ENCODE peak calls at places on chromosomes 7 and 10, in four cellular contexts. L, Y, D and Z are unnamed samples.

GRCh38 chr7:6489612-6490011 is 41.9 kb upstream of the DAGLB start:
- DNase-seq in Y (no peak), L (no peak), D (no peak), Z (peak)

GRCh38 chr7:154177584-154177983 is 125.4 kb downstream of the DPP6 start:
- DNase-seq in Y (no peak), D (no peak), L (no peak), Z (no peak)

GRCh38 chr7:83693281-83693680 is 44.3 kb upstream of the SEMA3E start:
- DNase-seq in Y (no peak), L (no peak), D (no peak), Z (no peak)

GRCh38 chr10:58511765-58512469 is 755 bp upstream of the BICC1 start:
- DNase-seq in Y (peak), D (no peak), L (peak), Z (no peak)

GRCh38 chr7:78099715-78100477 is 301.3 kb downstream of the PHTF2 start:
- DNase-seq in Y (no peak), D (no peak), L (no peak), Z (no peak)

GRCh38 chr7:66047426-66047825 is 28.2 kb upstream of the ASL start:
- DNase-seq in D (no peak), L (no peak), Y (no peak), Z (no peak)

GRCh38 chr10:69901623-69902505 is 100.2 kb downstream of the COL13A1 start:
- DNase-seq in L (peak), Y (peak), D (peak), Z (peak)

GRCh38 chr7:151472644-151473380 is 32.9 kb upstream of the CRYGN start:
- DNase-seq in L (no peak), D (no peak), Y (no peak), Z (no peak)

GRCh38 chr10:86652361-86653202 is 1.8 kb upstream of the OPN4 start:
- DNase-seq in Y (no peak), D (no peak), L (no peak), Z (no peak)

GRCh38 chr7:98217623-98218582 is 6.7 kb downstream of the BHLHA15 start:
- DNase-seq in D (no peak), Y (no peak), L (no peak), Z (peak)

GRCh38 chr10:129951251-129951808 is 12.7 kb downstream of the EBF3 start:
- DNase-seq in D (no peak), L (no peak), Y (peak), Z (no peak)

GRCh38 chr7:30200591-30200990 is 65.8 kb downstream of the MTURN start:
- DNase-seq in L (no peak), Y (no peak), D (no peak), Z (no peak)

GRCh38 chr10:123854003-123854402 is 37.6 kb downstream of the CPXM2 start:
- DNase-seq in Y (no peak), D (no peak), L (no peak), Z (no peak)

GRCh38 chr10:5504146-5505072 is 5.0 kb upstream of the CALML5 start:
- DNase-seq in L (no peak), Y (no peak), D (no peak), Z (no peak)

GRCh38 chr10:106513328-106513727 is 651.2 kb downstream of the SORCS1 start:
- DNase-seq in L (no peak), D (no peak), Y (no peak), Z (no peak)

GRCh38 chr10:44280615-44281014 is 104.3 kb downstream of the CXCL12 start:
- DNase-seq in D (no peak), Y (no peak), L (no peak), Z (no peak)

GRCh38 chr10:29830526-29831512 is 196.0 kb upstream of the SVIL start:
- DNase-seq in L (no peak), D (no peak), Y (no peak), Z (no peak)

GRCh38 chr7:44279731-44280505 is 45.5 kb downstream of the CAMK2B start:
- DNase-seq in D (no peak), L (peak), Y (peak), Z (no peak)

GRCh38 chr10:30282226-30282625 is 66.9 kb downstream of the MTPAP start:
- DNase-seq in D (no peak), L (no peak), Y (no peak), Z (no peak)

GRCh38 chr10:14184841-14185500 is 145.8 kb downstream of the FRMD4A start:
- DNase-seq in Y (no peak), L (no peak), D (peak), Z (no peak)

GRCh38 chr10:88642991-88643390 is 21.3 kb upstream of the LIPF start:
- DNase-seq in L (no peak), Y (no peak), D (no peak), Z (peak)

GRCh38 chr7:112584290-112584689 is 103.5 kb downstream of the LSMEM1 start:
- DNase-seq in D (no peak), Y (no peak), L (no peak), Z (no peak)

GRCh38 chr7:4513450-4513849 is 168.6 kb upstream of the FOXK1 start:
- DNase-seq in D (no peak), L (no peak), Y (no peak), Z (no peak)

GRCh38 chr7:93566876-93567275 is 7.6 kb downstream of the CALCR start:
- DNase-seq in L (no peak), Y (no peak), D (no peak), Z (no peak)

GRCh38 chr7:27277628-27278027 is 35.0 kb downstream of the EVX1 start:
- DNase-seq in L (no peak), Y (no peak), D (no peak), Z (no peak)

GRCh38 chr7:35781200-35781701 is 19.6 kb upstream of the SEPTIN7 start:
- DNase-seq in Y (no peak), L (no peak), D (no peak), Z (no peak)

GRCh38 chr7:151018421-151019129 is 5.7 kb downstream of the ATG9B start:
- DNase-seq in D (no peak), L (no peak), Y (peak), Z (no peak)

GRCh38 chr10:101466016-101466912 is 112.3 kb downstream of the BTRC start:
- DNase-seq in Y (no peak), L (no peak), D (no peak), Z (no peak)

GRCh38 chr10:130188195-130189175 is 52.3 kb downstream of the GLRX3 start:
- DNase-seq in D (no peak), Y (no peak), L (no peak), Z (no peak)

GRCh38 chr7:29639887-29640600 is 76.4 kb downstream of the PRR15 start:
- DNase-seq in Y (peak), D (no peak), L (no peak), Z (no peak)